ENCODE peak calls at places on chromosome 7, in four cellular contexts. A, X, T and W are unnamed samples.

GRCh38 chr7:5230272-5231067 is 40.4 kb downstream of the WIPI2 start:
- DNase-seq in A (no peak), T (no peak), X (no peak), W (no peak)

GRCh38 chr7:19107392-19108147 is 9.9 kb downstream of the TWIST1 start:
- DNase-seq in T (no peak), X (no peak), A (no peak), W (peak; percentile 77)

GRCh38 chr7:21550821-21551531 is 8.1 kb downstream of the DNAH11 start:
- DNase-seq in T (no peak), A (no peak), X (no peak), W (no peak)

GRCh38 chr7:150324366-150324961 is 1.1 kb upstream of the ACTR3C start:
- DNase-seq in A (no peak), T (peak; percentile 27), X (no peak), W (peak; percentile 52)

GRCh38 chr7:55427279-55427788 is 62.2 kb downstream of the LANCL2 start:
- DNase-seq in A (no peak), X (no peak), T (no peak), W (no peak)

GRCh38 chr7:87797798-87798403 is 78.3 kb downstream of the SLC25A40 start:
- DNase-seq in X (peak; percentile 45), T (peak; percentile 48), A (peak; percentile 7), W (peak; percentile 47)

GRCh38 chr7:122457969-122458368 is 153.4 kb upstream of the FEZF1 start:
- DNase-seq in A (no peak), T (no peak), X (no peak), W (no peak)

GRCh38 chr7:69166979-69167516 is 431.2 kb upstream of the AUTS2 start:
- DNase-seq in X (no peak), T (no peak), A (no peak), W (no peak)

GRCh38 chr7:140559410-140559809 is 80.1 kb upstream of the MKRN1 start:
- DNase-seq in X (no peak), A (no peak), T (no peak), W (no peak)

GRCh38 chr7:99392659-99393362 is 15.6 kb downstream of the PDAP1 start:
- DNase-seq in X (no peak), A (no peak), T (no peak), W (peak; percentile 95)

GRCh38 chr7:132080967-132081668 is 495.2 kb downstream of the PLXNA4 start:
- DNase-seq in X (no peak), T (no peak), A (no peak), W (no peak)

GRCh38 chr7:40726559-40726958 is 591.8 kb downstream of the SUGCT start:
- DNase-seq in A (no peak), X (no peak), T (no peak), W (no peak)

GRCh38 chr7:32163911-32164310 is 93.7 kb upstream of the PDE1C start:
- DNase-seq in T (no peak), A (no peak), X (no peak), W (no peak)

DNA sequence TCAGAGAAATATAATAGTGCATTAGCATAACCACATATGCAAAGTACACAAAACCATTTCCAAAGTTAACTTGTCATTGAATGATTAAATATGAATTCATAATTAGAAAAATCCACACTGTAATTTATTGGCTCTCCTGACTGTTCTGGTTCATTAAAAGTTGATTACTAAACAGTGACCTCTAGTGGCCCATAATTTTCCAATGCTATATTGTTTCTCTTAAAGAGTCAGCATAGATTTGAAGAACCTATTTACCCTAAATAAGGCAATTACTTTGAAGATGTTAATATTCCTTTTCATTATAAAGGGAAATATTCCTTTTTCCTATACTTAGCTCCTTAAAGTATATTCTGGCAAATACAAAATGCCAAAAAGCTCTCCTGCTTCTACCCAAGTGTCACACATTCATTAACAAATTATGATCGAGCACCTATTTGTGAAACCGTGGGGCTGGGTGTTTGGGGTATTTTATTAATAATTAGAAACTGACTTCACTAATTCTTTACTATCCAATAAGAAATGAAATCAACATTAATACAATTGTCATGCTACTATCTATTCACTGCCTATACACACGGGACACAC is 86.2 kb downstream of the HIBADH start:
- DNase-seq in A (peak; percentile 14), T (peak; percentile 21), X (no peak), W (peak; percentile 41)
- TF ChIP-seq PBX3 in A (no peak), T (no peak), X (no peak), W (no peak)

GRCh38 chr7:133253522-133253882 is 624 bp downstream of the EXOC4 start:
- DNase-seq in X (no peak), A (no peak), T (peak; percentile 22), W (no peak)
- TF ChIP-seq PBX3 in X (no peak), A (no peak), T (no peak), W (no peak)

GRCh38 chr7:112176693-112177415 is 29.3 kb downstream of the DOCK4 start:
- DNase-seq in X (no peak), A (no peak), T (peak; percentile 23), W (no peak)

GRCh38 chr7:112174192-112174591 is 32.0 kb downstream of the DOCK4 start:
- DNase-seq in T (no peak), A (no peak), X (no peak), W (no peak)

GRCh38 chr7:112171673-112172072 is 34.5 kb downstream of the DOCK4 start:
- DNase-seq in A (no peak), X (no peak), T (no peak), W (no peak)

GRCh38 chr7:112176241-112176640 is 30.0 kb downstream of the DOCK4 start:
- DNase-seq in A (no peak), X (no peak), T (no peak), W (no peak)

GRCh38 chr7:112173214-112173905 is 32.8 kb downstream of the DOCK4 start:
- DNase-seq in A (no peak), X (no peak), T (no peak), W (no peak)
- TF ChIP-seq PBX3 in A (no peak), X (no peak), T (no peak), W (no peak)

DNA sequence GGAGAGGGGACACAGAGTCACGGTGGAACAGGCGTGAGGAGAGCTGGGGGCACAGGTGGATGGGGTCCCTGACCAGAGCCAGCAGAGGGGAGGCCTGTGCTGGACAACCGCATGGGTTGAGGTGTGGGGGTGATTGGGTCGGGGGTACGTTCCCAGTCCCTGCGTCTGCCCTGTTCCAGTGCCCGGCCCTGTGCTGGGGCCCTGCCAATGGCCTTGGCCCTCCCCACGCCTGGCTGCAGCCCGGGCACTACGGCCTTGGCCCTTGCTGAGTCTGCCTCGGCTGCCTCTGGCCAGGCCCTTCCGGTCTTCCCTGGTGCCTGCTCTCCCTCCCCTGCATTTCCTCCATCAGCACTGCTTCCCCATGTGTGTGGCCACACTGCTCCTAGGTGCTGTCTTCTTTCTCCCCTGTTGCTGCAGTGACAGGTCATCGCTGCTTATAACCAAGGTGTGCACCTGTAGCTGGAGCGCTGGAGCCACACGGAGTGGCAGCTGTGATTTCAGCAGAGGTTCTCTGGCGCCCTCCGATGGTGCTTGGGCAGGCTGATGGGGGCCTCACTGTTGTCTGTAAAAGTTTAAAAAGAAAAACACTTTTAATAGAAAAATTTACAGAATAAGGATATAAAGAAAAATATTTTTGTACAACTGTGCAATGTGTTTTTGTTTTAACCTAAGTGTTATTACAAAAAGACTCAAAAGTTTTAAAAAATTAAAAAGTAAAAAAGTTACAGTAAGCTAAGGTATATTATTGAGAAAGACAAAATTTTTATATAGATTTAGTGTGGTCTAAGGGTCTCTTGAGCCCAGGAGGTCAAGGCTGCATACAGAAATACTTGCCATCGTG is 45.2 kb upstream of the BHLHA15 start:
- DNase-seq in X (no peak), T (peak; percentile 33), A (peak; percentile 31), W (peak; percentile 80)
- TF ChIP-seq PBX3 in X (no peak), T (no peak), A (no peak), W (no peak)

GRCh38 chr7:2807846-2808772 is 36.0 kb downstream of the GNA12 start:
- DNase-seq in A (no peak), X (no peak), T (no peak), W (no peak)
- TF ChIP-seq PBX3 in A (no peak), X (no peak), T (no peak), W (no peak)

GRCh38 chr7:139034855-139035587 is 821 bp downstream of the ZC3HAV1L start:
- DNase-seq in T (no peak), X (no peak), A (peak; percentile 85), W (peak; percentile 85)
- TF ChIP-seq PBX3 in T (no peak), X (no peak), A (no peak), W (no peak)